ENCODE peak calls at places on chromosomes 16 and 17, in seven cellular contexts. One of them, this sample, is unnamed.

GRCh38 chr17:58317421-58318064 is 11.1 kb downstream of the TSPOAP1 start:
- DNase-seq in GM23338: peak
- DNase-seq in AG10803: peak
- DNase-seq in right atrium auricular region: no peak
- DNase-seq in MCF 10A: peak
- DNase-seq in lower leg skin: no peak
- DNase-seq in OCI-LY7: peak
- DNase-seq in this sample: peak

GRCh38 chr17:6994666-6995246 is 1.1 kb upstream of the ALOX12 start:
- DNase-seq in GM23338: no peak
- DNase-seq in AG10803: no peak
- DNase-seq in right atrium auricular region: no peak
- DNase-seq in MCF 10A: no peak
- DNase-seq in lower leg skin: no peak
- DNase-seq in OCI-LY7: no peak
- DNase-seq in this sample: no peak

GRCh38 chr17:2849327-2849670 is 53.1 kb downstream of the RAP1GAP2 start:
- DNase-seq in GM23338: peak
- DNase-seq in AG10803: no peak
- DNase-seq in right atrium auricular region: no peak
- DNase-seq in MCF 10A: no peak
- DNase-seq in lower leg skin: no peak
- DNase-seq in OCI-LY7: no peak
- DNase-seq in this sample: peak

GRCh38 chr17:16282522-16282921 is 65.5 kb downstream of the PIGL start:
- DNase-seq in GM23338: no peak
- DNase-seq in AG10803: peak
- DNase-seq in right atrium auricular region: no peak
- DNase-seq in MCF 10A: peak
- DNase-seq in lower leg skin: no peak
- DNase-seq in OCI-LY7: no peak
- DNase-seq in this sample: no peak

GRCh38 chr17:57945999-57946797 is 9.0 kb downstream of the CUEDC1 start:
- DNase-seq in GM23338: peak
- DNase-seq in AG10803: peak
- DNase-seq in right atrium auricular region: no peak
- DNase-seq in MCF 10A: peak
- DNase-seq in lower leg skin: no peak
- DNase-seq in OCI-LY7: no peak
- DNase-seq in this sample: no peak

GRCh38 chr16:88977028-88977844 is at the start of gene CBFA2T3:
- DNase-seq in GM23338: no peak
- DNase-seq in AG10803: no peak
- DNase-seq in right atrium auricular region: peak
- DNase-seq in MCF 10A: no peak
- DNase-seq in lower leg skin: peak
- DNase-seq in OCI-LY7: peak
- DNase-seq in this sample: peak

GRCh38 chr17:42296012-42296411 is 7.7 kb downstream of the STAT5A start:
- DNase-seq in GM23338: no peak
- DNase-seq in AG10803: no peak
- DNase-seq in right atrium auricular region: no peak
- DNase-seq in MCF 10A: no peak
- DNase-seq in lower leg skin: no peak
- DNase-seq in OCI-LY7: no peak
- DNase-seq in this sample: no peak

GRCh38 chr17:32783602-32784001 is 93.3 kb downstream of the MYO1D start:
- DNase-seq in GM23338: peak
- DNase-seq in AG10803: peak
- DNase-seq in right atrium auricular region: no peak
- DNase-seq in MCF 10A: peak
- DNase-seq in lower leg skin: no peak
- DNase-seq in OCI-LY7: peak
- DNase-seq in this sample: no peak

GRCh38 chr17:53101706-53102105 is 721.0 kb upstream of the KIF2B start:
- DNase-seq in GM23338: no peak
- DNase-seq in AG10803: no peak
- DNase-seq in right atrium auricular region: no peak
- DNase-seq in MCF 10A: no peak
- DNase-seq in lower leg skin: no peak
- DNase-seq in OCI-LY7: no peak
- DNase-seq in this sample: no peak

GRCh38 chr17:42288078-42288984 is at the start of gene STAT5A:
- DNase-seq in GM23338: peak
- DNase-seq in AG10803: peak
- DNase-seq in right atrium auricular region: peak
- DNase-seq in MCF 10A: peak
- DNase-seq in lower leg skin: peak
- DNase-seq in OCI-LY7: peak
- DNase-seq in this sample: peak

GRCh38 chr16:59905628-59906027 is 1171.5 kb upstream of the GOT2 start:
- DNase-seq in GM23338: no peak
- DNase-seq in AG10803: peak
- DNase-seq in right atrium auricular region: no peak
- DNase-seq in MCF 10A: peak
- DNase-seq in lower leg skin: no peak
- DNase-seq in OCI-LY7: no peak
- DNase-seq in this sample: no peak

GRCh38 chr16:67199808-67200198 is 872 bp downstream of the ELMO3 start:
- DNase-seq in GM23338: peak
- DNase-seq in AG10803: no peak
- DNase-seq in right atrium auricular region: no peak
- DNase-seq in MCF 10A: no peak
- DNase-seq in lower leg skin: no peak
- DNase-seq in OCI-LY7: no peak
- DNase-seq in this sample: no peak

GRCh38 chr16:57604177-57604576 is 24.3 kb upstream of the ADGRG1 start:
- DNase-seq in GM23338: no peak
- DNase-seq in AG10803: no peak
- DNase-seq in right atrium auricular region: no peak
- DNase-seq in MCF 10A: no peak
- DNase-seq in lower leg skin: peak
- DNase-seq in OCI-LY7: no peak
- DNase-seq in this sample: no peak

GRCh38 chr16:86905302-86905701 is 327.0 kb downstream of the FOXL1 start:
- DNase-seq in GM23338: no peak
- DNase-seq in AG10803: no peak
- DNase-seq in right atrium auricular region: no peak
- DNase-seq in MCF 10A: no peak
- DNase-seq in lower leg skin: no peak
- DNase-seq in OCI-LY7: no peak
- DNase-seq in this sample: no peak

GRCh38 chr17:12136646-12137045 is 116.0 kb downstream of the MAP2K4 start:
- DNase-seq in GM23338: no peak
- DNase-seq in AG10803: no peak
- DNase-seq in right atrium auricular region: no peak
- DNase-seq in MCF 10A: no peak
- DNase-seq in lower leg skin: no peak
- DNase-seq in OCI-LY7: no peak
- DNase-seq in this sample: no peak

GRCh38 chr16:12459401-12459791 is 344.3 kb downstream of the CPPED1 start:
- DNase-seq in GM23338: no peak
- DNase-seq in AG10803: no peak
- DNase-seq in right atrium auricular region: peak
- DNase-seq in MCF 10A: no peak
- DNase-seq in lower leg skin: peak
- DNase-seq in OCI-LY7: peak
- DNase-seq in this sample: no peak

GRCh38 chr17:58277107-58277506 is 3.6 kb downstream of the MPO start:
- DNase-seq in GM23338: peak
- DNase-seq in AG10803: peak
- DNase-seq in right atrium auricular region: peak
- DNase-seq in MCF 10A: peak
- DNase-seq in lower leg skin: no peak
- DNase-seq in OCI-LY7: peak
- DNase-seq in this sample: no peak

GRCh38 chr17:49692751-49693150 is 14.9 kb upstream of the SPOP start:
- DNase-seq in GM23338: no peak
- DNase-seq in AG10803: no peak
- DNase-seq in right atrium auricular region: no peak
- DNase-seq in MCF 10A: no peak
- DNase-seq in lower leg skin: no peak
- DNase-seq in OCI-LY7: no peak
- DNase-seq in this sample: no peak

GRCh38 chr17:49698005-49698404 is 9.8 kb downstream of the SLC35B1 start:
- DNase-seq in GM23338: no peak
- DNase-seq in AG10803: no peak
- DNase-seq in right atrium auricular region: no peak
- DNase-seq in MCF 10A: no peak
- DNase-seq in lower leg skin: no peak
- DNase-seq in OCI-LY7: no peak
- DNase-seq in this sample: no peak

GRCh38 chr17:49696233-49696761 is 11.5 kb downstream of the SLC35B1 start:
- DNase-seq in GM23338: no peak
- DNase-seq in AG10803: no peak
- DNase-seq in right atrium auricular region: no peak
- DNase-seq in MCF 10A: no peak
- DNase-seq in lower leg skin: no peak
- DNase-seq in OCI-LY7: no peak
- DNase-seq in this sample: no peak

GRCh38 chr17:49694847-49695697 is 12.7 kb downstream of the SLC35B1 start:
- DNase-seq in GM23338: peak
- DNase-seq in AG10803: peak
- DNase-seq in right atrium auricular region: no peak
- DNase-seq in MCF 10A: peak
- DNase-seq in lower leg skin: peak
- DNase-seq in OCI-LY7: peak
- DNase-seq in this sample: peak

DNA sequence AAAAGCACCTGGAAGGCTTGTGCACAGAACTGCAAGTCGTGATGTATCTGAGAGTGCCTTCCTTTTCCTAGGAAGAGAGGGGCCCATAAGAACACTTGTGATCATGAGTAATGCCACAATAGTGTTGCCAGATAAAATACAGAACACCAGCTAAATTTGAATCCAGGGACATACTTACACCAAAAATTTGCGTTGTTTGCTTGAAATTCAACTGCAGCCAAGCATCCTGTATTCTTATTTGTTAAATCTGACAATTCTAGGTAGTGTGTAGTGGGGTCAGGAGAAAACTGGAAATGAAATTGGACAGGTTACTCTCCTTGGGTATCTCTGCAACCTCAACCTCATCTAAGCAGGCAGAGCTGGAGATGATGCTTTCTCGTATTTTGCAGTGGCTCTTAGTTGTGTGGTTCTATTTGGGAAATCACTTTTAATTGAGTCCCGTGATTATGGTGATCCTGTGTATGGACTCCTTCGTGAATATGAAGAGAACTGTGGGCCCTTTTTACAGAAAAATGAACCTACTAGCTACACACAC is 12.0 kb downstream of the SLC35B1 start:
- DNase-seq in GM23338: no peak
- DNase-seq in AG10803: no peak
- DNase-seq in right atrium auricular region: no peak
- DNase-seq in MCF 10A: no peak
- DNase-seq in lower leg skin: no peak
- DNase-seq in OCI-LY7: no peak
- DNase-seq in this sample: no peak
- TF ChIP-seq CTCF in GM23338: no peak
- TF ChIP-seq CTCF in AG10803: no peak
- TF ChIP-seq CTCF in right atrium auricular region: peak
- TF ChIP-seq CTCF in MCF 10A: no peak
- TF ChIP-seq CTCF in lower leg skin: no peak
- TF ChIP-seq CTCF in OCI-LY7: no peak
- TF ChIP-seq CTCF in this sample: no peak

GRCh38 chr17:74351552-74352210 is 10.0 kb downstream of the BTBD17 start:
- DNase-seq in GM23338: peak
- DNase-seq in AG10803: no peak
- DNase-seq in right atrium auricular region: no peak
- DNase-seq in MCF 10A: no peak
- DNase-seq in lower leg skin: no peak
- DNase-seq in OCI-LY7: no peak
- DNase-seq in this sample: peak
- TF ChIP-seq CTCF in GM23338: peak
- TF ChIP-seq CTCF in AG10803: no peak
- TF ChIP-seq CTCF in right atrium auricular region: no peak
- TF ChIP-seq CTCF in MCF 10A: no peak
- TF ChIP-seq CTCF in lower leg skin: no peak
- TF ChIP-seq CTCF in OCI-LY7: no peak
- TF ChIP-seq CTCF in this sample: peak

GRCh38 chr17:27353469-27354050 is 59.6 kb downstream of the WSB1 start:
- DNase-seq in GM23338: peak
- DNase-seq in AG10803: peak
- DNase-seq in right atrium auricular region: peak
- DNase-seq in MCF 10A: peak
- DNase-seq in lower leg skin: peak
- DNase-seq in OCI-LY7: peak
- DNase-seq in this sample: peak

GRCh38 chr17:27355419-27355818 is 61.5 kb downstream of the WSB1 start:
- DNase-seq in GM23338: no peak
- DNase-seq in AG10803: no peak
- DNase-seq in right atrium auricular region: no peak
- DNase-seq in MCF 10A: no peak
- DNase-seq in lower leg skin: no peak
- DNase-seq in OCI-LY7: no peak
- DNase-seq in this sample: no peak

GRCh38 chr17:27354491-27355081 is 60.7 kb downstream of the WSB1 start:
- DNase-seq in GM23338: no peak
- DNase-seq in AG10803: peak
- DNase-seq in right atrium auricular region: no peak
- DNase-seq in MCF 10A: peak
- DNase-seq in lower leg skin: no peak
- DNase-seq in OCI-LY7: peak
- DNase-seq in this sample: no peak

GRCh38 chr17:27352481-27353460 is 58.9 kb downstream of the WSB1 start:
- DNase-seq in GM23338: no peak
- DNase-seq in AG10803: no peak
- DNase-seq in right atrium auricular region: no peak
- DNase-seq in MCF 10A: no peak
- DNase-seq in lower leg skin: no peak
- DNase-seq in OCI-LY7: no peak
- DNase-seq in this sample: no peak

GRCh38 chr17:27354051-27354490 is 60.2 kb downstream of the WSB1 start:
- DNase-seq in GM23338: peak
- DNase-seq in AG10803: no peak
- DNase-seq in right atrium auricular region: no peak
- DNase-seq in MCF 10A: no peak
- DNase-seq in lower leg skin: no peak
- DNase-seq in OCI-LY7: no peak
- DNase-seq in this sample: no peak
- TF ChIP-seq CTCF in GM23338: no peak
- TF ChIP-seq CTCF in AG10803: no peak
- TF ChIP-seq CTCF in right atrium auricular region: peak
- TF ChIP-seq CTCF in MCF 10A: no peak
- TF ChIP-seq CTCF in lower leg skin: no peak
- TF ChIP-seq CTCF in OCI-LY7: peak
- TF ChIP-seq CTCF in this sample: peak

GRCh38 chr16:65890203-65890602 is 476.3 kb upstream of the CDH5 start:
- DNase-seq in GM23338: no peak
- DNase-seq in AG10803: no peak
- DNase-seq in right atrium auricular region: no peak
- DNase-seq in MCF 10A: no peak
- DNase-seq in lower leg skin: no peak
- DNase-seq in OCI-LY7: no peak
- DNase-seq in this sample: no peak
- TF ChIP-seq CTCF in GM23338: no peak
- TF ChIP-seq CTCF in AG10803: no peak
- TF ChIP-seq CTCF in right atrium auricular region: no peak
- TF ChIP-seq CTCF in MCF 10A: no peak
- TF ChIP-seq CTCF in lower leg skin: no peak
- TF ChIP-seq CTCF in OCI-LY7: no peak
- TF ChIP-seq CTCF in this sample: no peak